ENCODE peak calls at places on chromosomes 1 and 21, in seven cellular contexts. M is NCI-H2171 treated with DMSO at 0.1 percent for 48 hours; S is HCT116; Y is non-pigmented ciliary epithelial cell; T is stimulated activated CD4-positive, alpha-beta T cell treated with anti-CD3 and anti-CD28 coated beads, Interleukin-2, amount 100 ng/mL, for 24 hours; P is fibroblast of pulmonary artery; V is left ventricle myocardium superior. Z is an unnamed sample.

GRCh38 chr1:228511014-228511413 is 23.8 kb downstream of the RNF187 start:
- DNase-seq in M (no peak), S (no peak), Y (no peak), T (no peak), P (no peak), V (no peak), Z (no peak)

GRCh38 chr1:87450615-87451209 is 122.0 kb downstream of the LMO4 start:
- DNase-seq in M (no peak), S (no peak), Y (no peak), T (no peak), P (no peak), V (peak), Z (no peak)

GRCh38 chr1:47280142-47280541 is 33.8 kb downstream of the STIL start:
- DNase-seq in M (no peak), S (no peak), Y (no peak), T (no peak), P (no peak), V (no peak), Z (no peak)

GRCh38 chr1:5649795-5650194 is 342.4 kb downstream of the NPHP4 start:
- DNase-seq in M (no peak), S (no peak), Y (no peak), T (no peak), P (no peak), V (no peak), Z (no peak)

GRCh38 chr1:176568185-176568584 is 105.2 kb downstream of the PAPPA2 start:
- DNase-seq in M (no peak), S (no peak), Y (no peak), T (no peak), P (no peak), V (no peak), Z (no peak)

GRCh38 chr1:43564617-43565348 is 34.1 kb downstream of the PTPRF start:
- DNase-seq in M (peak), S (no peak), Y (no peak), T (no peak), P (no peak), V (no peak), Z (no peak)

GRCh38 chr1:27360159-27361043 is 6.4 kb downstream of the MAP3K6 start:
- DNase-seq in M (no peak), S (no peak), Y (no peak), T (peak), P (no peak), V (peak), Z (peak)

GRCh38 chr1:115140442-115141144 is 51.3 kb upstream of the TSPAN2 start:
- DNase-seq in M (no peak), S (no peak), Y (no peak), T (no peak), P (no peak), V (no peak), Z (no peak)

GRCh38 chr21:34881894-34882371 is 167.2 kb downstream of the RUNX1 start:
- DNase-seq in M (no peak), S (no peak), Y (peak), T (no peak), P (peak), V (no peak), Z (no peak)

GRCh38 chr1:241821363-241821762 is 26.6 kb upstream of the EXO1 start:
- DNase-seq in M (no peak), S (no peak), Y (peak), T (no peak), P (no peak), V (no peak), Z (no peak)

GRCh38 chr1:115186871-115187270 is 97.6 kb upstream of the TSPAN2 start:
- DNase-seq in M (no peak), S (no peak), Y (no peak), T (no peak), P (no peak), V (no peak), Z (no peak)

GRCh38 chr1:108114026-108114599 is 86.0 kb downstream of the SLC25A24 start:
- DNase-seq in M (no peak), S (no peak), Y (no peak), T (no peak), P (no peak), V (no peak), Z (no peak)

GRCh38 chr1:36625253-36625958 is 142.7 kb upstream of the CSF3R start:
- DNase-seq in M (no peak), S (no peak), Y (no peak), T (no peak), P (no peak), V (no peak), Z (no peak)

GRCh38 chr1:107604823-107605222 is 360.2 kb downstream of the VAV3 start:
- DNase-seq in M (no peak), S (no peak), Y (no peak), T (no peak), P (no peak), V (no peak), Z (no peak)

GRCh38 chr1:26799479-26800133 is 11.9 kb downstream of the PIGV start:
- DNase-seq in M (no peak), S (peak), Y (no peak), T (no peak), P (peak), V (peak), Z (peak)

GRCh38 chr1:172826096-172826741 is 167.3 kb downstream of the FASLG start:
- DNase-seq in M (peak), S (peak), Y (peak), T (no peak), P (peak), V (no peak), Z (no peak)

GRCh38 chr1:111378806-111379205 is 48.7 kb downstream of the OVGP1 start:
- DNase-seq in M (peak), S (no peak), Y (no peak), T (no peak), P (no peak), V (no peak), Z (no peak)

GRCh38 chr1:78279051-78279450 is 211.7 kb upstream of the PTGFR start:
- DNase-seq in M (no peak), S (no peak), Y (peak), T (no peak), P (peak), V (no peak), Z (no peak)

GRCh38 chr1:116855220-116855619 is 54.5 kb upstream of the PTGFRN start:
- DNase-seq in M (peak), S (no peak), Y (no peak), T (no peak), P (no peak), V (peak), Z (peak)

GRCh38 chr1:26827663-26828062 is 1.2 kb downstream of the ZDHHC18 start:
- DNase-seq in M (no peak), S (no peak), Y (no peak), T (no peak), P (no peak), V (no peak), Z (no peak)

GRCh38 chr1:100657876-100658715 is 61.4 kb upstream of the VCAM1 start:
- DNase-seq in M (no peak), S (no peak), Y (peak), T (no peak), P (peak), V (no peak), Z (no peak)

GRCh38 chr1:198125995-198126758 is 30.6 kb upstream of the NEK7 start:
- DNase-seq in M (no peak), S (no peak), Y (no peak), T (no peak), P (peak), V (no peak), Z (no peak)

GRCh38 chr1:113096493-113096892 is 23.5 kb downstream of the LRIG2 start:
- DNase-seq in M (no peak), S (no peak), Y (no peak), T (no peak), P (no peak), V (no peak), Z (no peak)

GRCh38 chr1:22428672-22429071 is 23.0 kb upstream of the ZBTB40 start:
- DNase-seq in M (peak), S (peak), Y (no peak), T (no peak), P (peak), V (no peak), Z (no peak)

GRCh38 chr1:41994195-41994894 is 75.6 kb upstream of the HIVEP3 start:
- DNase-seq in M (no peak), S (no peak), Y (no peak), T (no peak), P (no peak), V (no peak), Z (no peak)

GRCh38 chr1:183097438-183098051 is 74.3 kb downstream of the LAMC1 start:
- DNase-seq in M (peak), S (no peak), Y (no peak), T (no peak), P (peak), V (no peak), Z (no peak)

GRCh38 chr1:83999316-83999819 is 436 bp upstream of the TTLL7 start:
- DNase-seq in M (peak), S (peak), Y (peak), T (no peak), P (peak), V (peak), Z (peak)

GRCh38 chr1:10161121-10161520 is 49.2 kb upstream of the KIF1B start:
- DNase-seq in M (no peak), S (no peak), Y (no peak), T (no peak), P (no peak), V (no peak), Z (no peak)

GRCh38 chr1:4057603-4058002 is 157.5 kb upstream of the C1orf174 start:
- DNase-seq in M (no peak), S (no peak), Y (no peak), T (no peak), P (no peak), V (no peak), Z (no peak)

GRCh38 chr1:8870605-8871538 is 7.6 kb downstream of the ENO1 start:
- DNase-seq in M (no peak), S (no peak), Y (no peak), T (no peak), P (no peak), V (no peak), Z (no peak)

GRCh38 chr1:8427986-8428385 is 110.1 kb downstream of the SLC45A1 start:
- DNase-seq in M (no peak), S (no peak), Y (no peak), T (no peak), P (no peak), V (peak), Z (no peak)

GRCh38 chr1:30225336-30225735 is 498.0 kb downstream of the MATN1 start:
- DNase-seq in M (peak), S (no peak), Y (no peak), T (no peak), P (no peak), V (no peak), Z (no peak)

Z was measured in Right ventricle myocardium inferior.